ENCODE peak calls at places on chromosomes 11 and 22, in six cellular contexts. X is aorta, S is H9, R is fibroblast of lung, H is PC-3, N is endothelial cell of umbilical vein. T is an unnamed sample.
A peak's percentile ranks its signal among the peaks of the same experiment; 100 is the strongest.

GRCh38 chr22:38758276-38758945 is 2.6 kb upstream of the SUN2 start:
- DNase-seq in R (no peak), X (no peak), N (no peak), S (no peak), H (no peak), T (no peak)

GRCh38 chr22:47778160-47778658 is 1015.8 kb downstream of the TBC1D22A start:
- DNase-seq in X (no peak), H (no peak), N (no peak), S (no peak), R (no peak), T (no peak)

GRCh38 chr11:68780829-68781228 is 29.5 kb upstream of the TESMIN start:
- DNase-seq in N (peak; percentile 50), H (no peak), R (no peak), X (no peak), S (peak; percentile 83), T (no peak)

GRCh38 chr11:112229746-112230433 is 3.7 kb downstream of the PTS start:
- DNase-seq in H (no peak), S (no peak), R (peak; percentile 95), X (no peak), N (no peak), T (no peak)

GRCh38 chr11:125337836-125338235 is 158.2 kb downstream of the FEZ1 start:
- DNase-seq in S (no peak), H (no peak), X (no peak), R (peak; percentile 26), N (no peak), T (no peak)

GRCh38 chr22:36373258-36373579 is 14.5 kb downstream of the MYH9 start:
- DNase-seq in S (no peak), H (peak; percentile 58), N (no peak), X (peak; percentile 78), R (no peak), T (no peak)

GRCh38 chr11:114892381-114893197 is 214.3 kb downstream of the NXPE2 start:
- DNase-seq in R (no peak), X (no peak), N (no peak), S (no peak), H (no peak), T (no peak)

GRCh38 chr11:44095506-44096359 is at the start of gene EXT2:
- DNase-seq in S (peak; percentile 88), R (peak; percentile 73), N (peak; percentile 84), X (peak; percentile 92), H (peak; percentile 80), T (peak; percentile 75)

GRCh38 chr11:93908689-93909088 is 58.3 kb upstream of the VSTM5 start:
- DNase-seq in X (no peak), H (peak; percentile 93), S (no peak), N (no peak), R (peak; percentile 97), T (peak; percentile 76)

GRCh38 chr22:23090079-23090835 is 19.9 kb downstream of the GNAZ start:
- DNase-seq in R (no peak), X (no peak), H (no peak), S (no peak), N (no peak), T (no peak)

GRCh38 chr22:37222440-37222971 is 10.2 kb upstream of the SSTR3 start:
- DNase-seq in S (no peak), X (no peak), N (no peak), H (no peak), R (no peak), T (no peak)

GRCh38 chr22:47401976-47402770 is 639.7 kb downstream of the TBC1D22A start:
- DNase-seq in R (no peak), N (no peak), H (no peak), S (no peak), X (no peak), T (no peak)

GRCh38 chr22:19779685-19780268 is 19.2 kb downstream of the TBX1 start:
- DNase-seq in R (no peak), N (no peak), H (no peak), X (peak; percentile 16), S (no peak), T (no peak)

GRCh38 chr11:36196476-36197099 is 92.6 kb downstream of the COMMD9 start:
- DNase-seq in R (peak; percentile 22), H (no peak), X (no peak), N (no peak), S (no peak), T (no peak)

GRCh38 chr22:50612715-50613221 is 12.2 kb downstream of the MAPK8IP2 start:
- DNase-seq in H (no peak), N (no peak), S (peak; percentile 84), R (no peak), X (no peak), T (no peak)

GRCh38 chr11:1751999-1752906 is 1.9 kb upstream of the IFITM10 start:
- DNase-seq in N (no peak), H (no peak), X (peak; percentile 57), S (no peak), R (no peak), T (no peak)

GRCh38 chr22:26406118-26406517 is 22.9 kb upstream of the ASPHD2 start:
- DNase-seq in N (no peak), R (peak; percentile 65), H (peak; percentile 19), S (no peak), X (no peak), T (no peak)

GRCh38 chr22:33274214-33274828 is 216.1 kb upstream of the SYN3 start:
- DNase-seq in N (no peak), S (peak; percentile 71), X (no peak), R (no peak), H (no peak), T (peak; percentile 14)

GRCh38 chr11:79026803-79027445 is 413.9 kb downstream of the TENM4 start:
- DNase-seq in N (no peak), R (peak; percentile 79), H (no peak), X (no peak), S (no peak), T (no peak)

GRCh38 chr22:48700566-48701295 is 1126.9 kb downstream of the BRD1 start:
- DNase-seq in N (no peak), S (no peak), X (no peak), H (no peak), R (no peak), T (no peak)

GRCh38 chr11:17259931-17260499 is 16.5 kb upstream of the NUCB2 start:
- DNase-seq in H (no peak), R (no peak), S (no peak), N (no peak), X (no peak), T (peak; percentile 31)

GRCh38 chr11:65526744-65527143 is 1.9 kb downstream of the SCYL1 start:
- DNase-seq in N (no peak), X (no peak), S (no peak), H (no peak), R (no peak), T (no peak)

GRCh38 chr11:65528819-65529350 is 4.0 kb downstream of the SCYL1 start:
- DNase-seq in N (no peak), H (no peak), S (no peak), R (no peak), X (no peak), T (no peak)

GRCh38 chr11:65524010-65524746 is 705 bp upstream of the SCYL1 start:
- DNase-seq in N (peak; percentile 42), S (no peak), H (no peak), X (peak; percentile 79), R (no peak), T (peak; percentile 18)

GRCh38 chr11:65524747-65525658 is at the start of gene SCYL1:
- DNase-seq in N (peak; percentile 66), X (peak; percentile 79), H (peak; percentile 70), S (peak; percentile 78), R (peak; percentile 71), T (peak; percentile 60)

DNA sequence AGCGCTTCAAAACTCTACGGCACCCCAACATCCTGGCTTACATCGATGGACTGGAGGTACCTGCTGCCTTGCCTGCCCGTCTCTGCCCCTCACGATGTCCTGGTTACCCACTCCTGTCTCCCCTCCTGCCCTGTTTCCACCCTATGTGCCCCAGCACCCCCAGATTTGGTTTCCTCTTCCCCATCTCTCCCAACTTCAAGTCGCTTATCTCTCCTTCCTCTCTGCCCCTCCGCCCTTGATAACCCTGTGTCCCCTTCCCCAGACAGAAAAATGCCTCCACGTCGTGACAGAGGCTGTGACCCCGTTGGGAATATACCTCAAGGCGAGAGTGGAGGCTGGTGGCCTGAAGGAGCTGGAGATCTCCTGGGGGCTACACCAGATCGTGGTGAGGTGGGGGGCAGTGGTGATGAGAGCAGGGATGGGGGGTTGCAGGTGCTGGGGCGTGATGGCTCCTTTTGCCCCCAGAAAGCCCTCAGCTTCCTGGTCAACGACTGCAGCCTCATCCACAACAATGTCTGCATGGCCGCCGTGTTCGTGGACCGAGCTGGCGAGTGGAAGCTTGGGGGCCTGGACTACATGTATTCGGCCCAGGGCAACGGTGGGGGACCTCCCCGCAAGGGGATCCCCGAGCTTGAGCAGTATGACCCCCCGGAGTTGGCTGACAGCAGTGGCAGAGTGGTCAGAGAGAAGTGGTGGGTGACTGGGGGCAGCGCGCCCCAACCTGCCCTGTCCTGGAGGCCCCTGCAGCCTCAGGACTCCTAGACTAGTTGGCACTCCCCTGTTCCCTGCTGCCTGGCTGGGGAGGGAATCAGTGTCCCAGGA is 987 bp downstream of the SCYL1 start:
- DNase-seq in R (no peak), S (no peak), H (no peak), X (no peak), N (no peak), T (no peak)
- H3K4me1 ChIP-seq in R (peaks cover 8% of the 10 kb centered on the region), S (no peaks in the 10 kb centered on the region), H (peaks cover 11% of the 10 kb centered on the region), X (no peaks in the 10 kb centered on the region), N (peaks cover 11% of the 10 kb centered on the region), T (peaks cover 14% of the 10 kb centered on the region)

DNA sequence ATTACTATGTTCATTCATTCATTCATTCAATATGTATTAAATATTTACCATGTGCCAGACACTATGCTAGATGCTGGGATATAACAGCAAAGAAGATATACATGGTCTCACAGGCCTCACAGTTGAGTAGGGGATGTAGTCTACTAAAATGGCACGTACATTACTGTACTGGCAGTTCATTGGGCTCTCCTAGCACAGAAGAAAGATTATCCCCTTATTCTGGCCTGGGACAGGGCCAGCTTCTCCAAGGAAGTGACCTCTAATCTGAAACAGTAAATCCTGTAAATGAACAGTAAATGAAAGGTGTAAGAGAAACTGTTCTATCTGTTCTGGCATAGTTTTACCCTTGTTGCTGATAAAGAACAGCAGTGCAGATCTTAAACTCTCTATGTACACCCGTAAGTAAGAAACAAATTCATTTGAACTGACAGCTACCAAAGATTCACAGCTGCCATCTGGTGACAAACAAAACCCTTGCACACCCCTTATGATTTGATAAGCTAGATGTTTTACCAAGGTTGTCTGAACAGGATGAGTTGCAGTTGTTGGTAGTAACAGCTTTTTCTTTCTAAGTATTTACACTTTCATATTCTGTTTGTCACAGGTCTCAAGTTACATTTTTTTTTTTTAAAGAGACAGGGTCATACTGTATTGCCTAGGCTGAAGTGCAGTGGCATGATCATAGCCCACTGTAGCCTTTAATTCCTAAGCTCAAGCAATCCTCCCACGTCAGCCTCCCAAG is 263.1 kb downstream of the TMEM135 start:
- DNase-seq in S (no peak), N (no peak), X (no peak), H (peak; percentile 15), R (no peak), T (no peak)
- H3K4me1 ChIP-seq in S (peaks cover 4% of the 10 kb centered on the region), N (peaks cover 7% of the 10 kb centered on the region), X (no peaks in the 10 kb centered on the region), H (peaks cover 5% of the 10 kb centered on the region), R (no peaks in the 10 kb centered on the region), T (no peaks in the 10 kb centered on the region)

DNA sequence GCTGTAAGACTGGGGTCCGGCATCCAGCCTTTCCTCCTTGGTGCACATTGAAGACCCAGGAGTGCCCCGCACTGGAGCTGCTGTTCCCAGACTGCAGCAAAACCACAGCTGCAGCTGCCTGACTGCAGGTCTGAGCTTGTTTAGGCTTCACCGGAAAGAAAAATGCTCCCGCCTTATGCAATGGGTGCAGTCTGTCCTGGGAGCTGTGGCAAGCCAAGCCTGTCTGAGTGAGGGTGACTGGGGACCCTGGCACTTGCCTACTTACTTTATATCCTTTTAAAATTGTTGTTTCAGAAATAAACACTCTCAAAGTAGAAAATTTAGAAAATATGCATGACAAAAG is 23.3 kb upstream of the CD44 start:
- DNase-seq in N (no peak), X (no peak), H (no peak), R (peak; percentile 38), S (no peak), T (peak; percentile 82)
- H3K4me1 ChIP-seq in N (peaks cover 15% of the 10 kb centered on the region), X (peaks cover 3% of the 10 kb centered on the region), H (peaks cover 49% of the 10 kb centered on the region), R (peaks cover 8% of the 10 kb centered on the region), S (no peaks in the 10 kb centered on the region), T (peaks cover 64% of the 10 kb centered on the region)

GRCh38 chr22:28921585-28921879 is 38.2 kb downstream of the ZNRF3 start:
- DNase-seq in H (no peak), S (no peak), X (no peak), N (no peak), R (no peak), T (no peak)
- H3K4me1 ChIP-seq in H (no peaks in the 10 kb centered on the region), S (peaks cover 15% of the 10 kb centered on the region), X (peaks cover 3% of the 10 kb centered on the region), N (no peaks in the 10 kb centered on the region), R (no peaks in the 10 kb centered on the region), T (peaks cover 11% of the 10 kb centered on the region)